ENCODE peak calls at places on chromosomes 7 and 10, in six cellular contexts. K is astrocyte of the spinal cord, R is ecto neural progenitor cell, Y is fibroblast of pulmonary artery, C is GM10248, D is GM12891. W is an unnamed sample.

GRCh38 chr10:14812271-14812670 is 25.6 kb downstream of the CDNF start:
- DNase-seq in D (no peak), C (no peak), R (no peak), Y (peak), K (no peak), W (no peak)

GRCh38 chr7:25069900-25070443 is 55.1 kb downstream of the CYCS start:
- DNase-seq in K (peak), Y (peak), C (peak), D (peak), R (no peak), W (peak)

GRCh38 chr10:29011511-29011910 is 277.4 kb upstream of the LYZL1 start:
- DNase-seq in C (no peak), K (no peak), Y (peak), R (no peak), D (no peak), W (no peak)

GRCh38 chr10:49109669-49110335 is 5.5 kb downstream of the VSTM4 start:
- DNase-seq in K (peak), R (no peak), C (no peak), D (no peak), Y (no peak), W (no peak)

GRCh38 chr7:39882148-39882784 is 67.8 kb upstream of the CDK13 start:
- DNase-seq in K (no peak), R (no peak), Y (no peak), D (no peak), C (no peak), W (no peak)

GRCh38 chr10:103759100-103759781 is 96.1 kb downstream of the SH3PXD2A start:
- DNase-seq in K (peak), Y (peak), R (no peak), C (peak), D (no peak), W (peak)

GRCh38 chr7:128879461-128879938 is 16.8 kb downstream of the ATP6V1F start:
- DNase-seq in D (no peak), K (no peak), Y (no peak), R (no peak), C (no peak), W (no peak)

GRCh38 chr10:6445671-6446278 is 134.3 kb downstream of the PRKCQ start:
- DNase-seq in K (peak), C (peak), D (peak), R (peak), Y (peak), W (peak)

GRCh38 chr10:61081331-61081730 is 137.3 kb upstream of the RHOBTB1 start:
- DNase-seq in D (no peak), R (no peak), Y (no peak), C (no peak), K (no peak), W (no peak)

GRCh38 chr10:79084972-79085597 is 16.3 kb downstream of the ZMIZ1 start:
- DNase-seq in C (no peak), R (no peak), D (no peak), Y (no peak), K (no peak), W (no peak)

GRCh38 chr10:95469251-95469650 is 91.9 kb downstream of the SORBS1 start:
- DNase-seq in C (no peak), D (no peak), Y (no peak), K (no peak), R (no peak), W (no peak)

GRCh38 chr7:116582806-116583444 is 58.1 kb downstream of the CAV1 start:
- DNase-seq in C (no peak), K (peak), Y (peak), D (no peak), R (no peak), W (no peak)

GRCh38 chr10:3775671-3776551 is 9.1 kb downstream of the KLF6 start:
- DNase-seq in Y (peak), R (no peak), D (no peak), C (no peak), K (peak), W (peak)

GRCh38 chr10:103792547-103792946 is 62.8 kb downstream of the SH3PXD2A start:
- DNase-seq in K (no peak), D (no peak), R (no peak), C (no peak), Y (peak), W (no peak)

GRCh38 chr7:40133561-40134427 is 628 bp downstream of the MPLKIP start:
- DNase-seq in Y (peak), D (peak), K (peak), R (no peak), C (no peak), W (peak)

GRCh38 chr10:100781145-100781665 is 35.8 kb downstream of the PAX2 start:
- DNase-seq in R (no peak), C (no peak), K (no peak), Y (no peak), D (no peak), W (no peak)

GRCh38 chr7:68014031-68014774 is 1017.6 kb downstream of the TYW1 start:
- DNase-seq in K (no peak), D (no peak), Y (no peak), C (no peak), R (no peak), W (peak)

GRCh38 chr10:60208676-60209269 is 180.9 kb downstream of the ANK3 start:
- DNase-seq in C (no peak), R (no peak), D (no peak), K (peak), Y (peak), W (peak)

GRCh38 chr10:118465300-118465874 is 123.3 kb upstream of the FAM204A start:
- DNase-seq in C (no peak), D (no peak), Y (no peak), R (no peak), K (no peak), W (no peak)

GRCh38 chr7:155741805-155742204 is 70.5 kb downstream of the SHH start:
- DNase-seq in C (peak), D (no peak), R (no peak), K (no peak), Y (no peak), W (peak)

GRCh38 chr7:38206071-38206470 is 28.0 kb downstream of the STARD3NL start:
- DNase-seq in Y (no peak), K (no peak), R (no peak), C (no peak), D (no peak), W (no peak)

GRCh38 chr7:74718336-74718735 is 55.5 kb upstream of the NCF1 start:
- DNase-seq in C (no peak), R (no peak), D (no peak), K (no peak), Y (peak), W (no peak)

GRCh38 chr7:158246272-158246959 is 341.2 kb downstream of the PTPRN2 start:
- DNase-seq in C (no peak), Y (no peak), K (no peak), D (no peak), R (no peak), W (no peak)

GRCh38 chr10:107616463-107617131 is 452.1 kb upstream of the SORCS1 start:
- DNase-seq in Y (peak), D (no peak), C (no peak), K (no peak), R (no peak), W (no peak)

GRCh38 chr10:58240531-58240930 is 27.2 kb downstream of the IPMK start:
- DNase-seq in C (no peak), Y (peak), K (peak), R (no peak), D (no peak), W (no peak)

GRCh38 chr7:149856583-149856982 is 17.2 kb upstream of the ATP6V0E2 start:
- DNase-seq in K (no peak), D (no peak), C (no peak), Y (no peak), R (no peak), W (no peak)

GRCh38 chr10:80075781-80076180 is 2.7 kb upstream of the TMEM254 start:
- DNase-seq in R (no peak), D (no peak), Y (peak), C (no peak), K (no peak), W (no peak)

GRCh38 chr10:129913021-129913695 is 50.9 kb downstream of the EBF3 start:
- DNase-seq in D (no peak), Y (no peak), C (no peak), K (no peak), R (no peak), W (no peak)

GRCh38 chr10:62916157-62916603 is 100.0 kb upstream of the EGR2 start:
- DNase-seq in C (no peak), D (no peak), R (no peak), K (peak), Y (peak), W (no peak)

GRCh38 chr7:18180685-18181084 is 153.0 kb upstream of the PRPS1L1 start:
- DNase-seq in C (no peak), Y (no peak), R (no peak), D (no peak), K (no peak), W (no peak)

GRCh38 chr7:2586326-2587020 is 27.7 kb downstream of the IQCE start:
- DNase-seq in R (no peak), K (no peak), C (no peak), D (no peak), Y (no peak), W (no peak)

GRCh38 chr7:144786522-144786921 is 49.3 kb downstream of the TPK1 start:
- DNase-seq in D (no peak), Y (no peak), K (no peak), C (peak), R (no peak), W (no peak)

GRCh38 chr7:32316831-32317230 is 173.3 kb downstream of the LSM5 start:
- DNase-seq in K (no peak), Y (no peak), R (no peak), C (no peak), D (no peak), W (no peak)